ENCODE peak calls at places on chromosome 12, in five cellular contexts. F is fibroblast of mammary gland, A is kidney epithelial cell, D is HepG2, L is heart right ventricle. W is an unnamed sample.

GRCh38 chr12:92539966-92540791 is 162.6 kb upstream of the PLEKHG7 start:
- DNase-seq in F (no peak), A (no peak), D (no peak), L (peak), W (no peak)

GRCh38 chr12:24226745-24227350 is 277.4 kb upstream of the SOX5 start:
- DNase-seq in F (peak), A (peak), D (peak), L (no peak), W (peak)

GRCh38 chr12:58301337-58302122 is 360.2 kb downstream of the ATP23 start:
- DNase-seq in F (no peak), A (no peak), D (no peak), L (no peak), W (no peak)

GRCh38 chr12:19938031-19938430 is 430.3 kb upstream of the PDE3A start:
- DNase-seq in F (no peak), A (no peak), D (no peak), L (no peak), W (no peak)

GRCh38 chr12:31118831-31119530 is 45.3 kb downstream of the DDX11 start:
- DNase-seq in F (no peak), A (no peak), D (no peak), L (no peak), W (no peak)

GRCh38 chr12:24222968-24223367 is 273.5 kb upstream of the SOX5 start:
- DNase-seq in F (peak), A (no peak), D (no peak), L (no peak), W (peak)

GRCh38 chr12:6967548-6968100 is 2.8 kb downstream of the PHB2 start:
- DNase-seq in F (no peak), A (no peak), D (no peak), L (no peak), W (no peak)

GRCh38 chr12:8668441-8668840 is 5.8 kb upstream of the MFAP5 start:
- DNase-seq in F (no peak), A (no peak), D (no peak), L (no peak), W (no peak)

GRCh38 chr12:125193798-125194562 is 128.7 kb downstream of the AACS start:
- DNase-seq in F (peak), A (no peak), D (no peak), L (no peak), W (no peak)

GRCh38 chr12:116955382-116956021 is 44.8 kb downstream of the FBXW8 start:
- DNase-seq in F (peak), A (peak), D (peak), L (no peak), W (peak)

GRCh38 chr12:98997-99396 is 32.4 kb downstream of the IQSEC3 start:
- DNase-seq in F (no peak), A (no peak), D (no peak), L (no peak), W (no peak)

GRCh38 chr12:25001311-25001710 is 52.4 kb upstream of the BCAT1 start:
- DNase-seq in F (no peak), A (no peak), D (no peak), L (no peak), W (no peak)

GRCh38 chr12:118430516-118430915 is 54.2 kb downstream of the SUDS3 start:
- DNase-seq in F (no peak), A (no peak), D (no peak), L (no peak), W (no peak)

GRCh38 chr12:92134638-92135274 is 10.9 kb downstream of the BTG1 start:
- DNase-seq in F (peak), A (no peak), D (no peak), L (no peak), W (no peak)

GRCh38 chr12:65631621-65632111 is 192.6 kb upstream of the HMGA2 start:
- DNase-seq in F (peak), A (peak), D (peak), L (peak), W (peak)

GRCh38 chr12:55818886-55819285 is 1.0 kb downstream of the ORMDL2 start:
- DNase-seq in F (peak), A (no peak), D (no peak), L (no peak), W (no peak)

GRCh38 chr12:112527082-112527481 is 108.3 kb downstream of the PTPN11 start:
- DNase-seq in F (no peak), A (no peak), D (no peak), L (no peak), W (no peak)

GRCh38 chr12:21710944-21711343 is 53.3 kb upstream of the LDHB start:
- DNase-seq in F (peak), A (no peak), D (no peak), L (no peak), W (no peak)

GRCh38 chr12:30840715-30841114 is 85.8 kb upstream of the TSPAN11 start:
- DNase-seq in F (peak), A (no peak), D (no peak), L (no peak), W (no peak)

GRCh38 chr12:6632026-6632978 is 3.5 kb downstream of the LPAR5 start:
- DNase-seq in F (no peak), A (no peak), D (no peak), L (no peak), W (no peak)

GRCh38 chr12:39605996-39606395 is 13.6 kb downstream of the ABCD2 start:
- DNase-seq in F (peak), A (peak), D (no peak), L (no peak), W (no peak)

GRCh38 chr12:89414851-89415250 is 62.5 kb upstream of the DUSP6 start:
- DNase-seq in F (peak), A (no peak), D (no peak), L (no peak), W (no peak)

GRCh38 chr12:91870872-91871707 is 274.6 kb downstream of the BTG1 start:
- DNase-seq in F (no peak), A (no peak), D (no peak), L (no peak), W (no peak)

GRCh38 chr12:32305163-32305562 is 94.2 kb upstream of the FGD4 start:
- DNase-seq in F (peak), A (no peak), D (peak), L (no peak), W (no peak)

GRCh38 chr12:12505544-12506501 is 56.8 kb downstream of the DUSP16 start:
- DNase-seq in F (peak), A (peak), D (peak), L (peak), W (peak)

GRCh38 chr12:49624919-49625577 is 1.7 kb downstream of the PRPF40B start:
- DNase-seq in F (peak), A (no peak), D (no peak), L (no peak), W (peak)

GRCh38 chr12:49626836-49627235 is 3.5 kb downstream of the PRPF40B start:
- DNase-seq in F (no peak), A (no peak), D (no peak), L (no peak), W (no peak)

GRCh38 chr12:49627752-49628360 is 4.5 kb downstream of the PRPF40B start:
- DNase-seq in F (peak), A (no peak), D (no peak), L (no peak), W (peak)

GRCh38 chr12:49623142-49623899 is at the start of gene PRPF40B:
- DNase-seq in F (peak), A (no peak), D (peak), L (peak), W (peak)

GRCh38 chr12:49626169-49626835 is 2.9 kb downstream of the PRPF40B start:
- DNase-seq in F (peak), A (no peak), D (no peak), L (no peak), W (peak)
- TF ChIP-seq CTCF in F (peak), A (peak), D (no peak), L (no peak), W (peak)

GRCh38 chr12:122964439-122965257 is 1.6 kb downstream of the ABCB9 start:
- DNase-seq in F (no peak), A (no peak), D (peak), L (no peak), W (no peak)
- H3K4me3 ChIP-seq in F (no peak), A (no peak), D (peak), L (no peak), W (no peak)

GRCh38 chr12:95593266-95593871 is 42.1 kb upstream of the USP44 start:
- DNase-seq in F (no peak), A (no peak), D (no peak), L (peak), W (no peak)

GRCh38 chr12:95591731-95592130 is 40.5 kb upstream of the USP44 start:
- DNase-seq in F (no peak), A (no peak), D (no peak), L (no peak), W (no peak)

GRCh38 chr12:95590775-95591174 is 39.5 kb upstream of the USP44 start:
- DNase-seq in F (no peak), A (no peak), D (no peak), L (no peak), W (no peak)
- TF ChIP-seq CTCF in F (no peak), A (no peak), D (no peak), L (no peak), W (no peak)

GRCh38 chr12:14716848-14717444 is 20.5 kb upstream of the GUCY2C start:
- DNase-seq in F (peak), A (no peak), D (peak), L (peak), W (peak)
- H3K4me3 ChIP-seq in F (no peak), A (no peak), D (no peak), L (no peak), W (no peak)

DNA sequence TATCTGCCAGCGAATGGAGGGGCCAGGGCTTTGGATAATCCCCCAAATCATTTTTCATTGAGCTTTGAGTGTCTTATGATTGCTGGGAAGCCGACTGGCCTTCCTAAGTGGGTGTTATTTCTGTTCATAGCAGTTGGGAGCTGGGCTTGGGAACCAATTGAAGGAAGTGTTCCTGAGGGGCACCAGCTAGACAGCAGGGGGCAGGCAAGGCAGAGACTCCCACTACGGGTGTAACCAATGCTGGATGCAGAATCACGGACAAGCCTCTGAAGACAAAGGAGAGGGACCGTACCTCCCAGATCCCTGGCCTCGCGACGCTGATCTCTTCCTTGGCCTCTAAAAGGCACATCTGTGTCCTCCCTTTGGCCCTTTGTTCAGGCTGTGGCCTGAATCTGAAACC is 149.0 kb upstream of the PRMT8 start:
- DNase-seq in F (peak), A (no peak), D (no peak), L (peak), W (no peak)
- TF ChIP-seq CTCF in F (peak), A (peak), D (peak), L (peak), W (peak)

W was measured in epithelial cell of proximal tubule.